ENCODE peak calls at places on chromosome 16, in four cellular contexts. One of them, this sample, is unnamed.

GRCh38 chr16:30985401-30986128 is 558 bp downstream of the HSD3B7 start:
- DNase-seq in ELR: peak; percentile 53
- DNase-seq in foreskin keratinocyte: no peak
- DNase-seq in AG09319: no peak
- DNase-seq in this sample: peak; percentile 60

GRCh38 chr16:81403601-81404391 is 40.8 kb upstream of the CMIP start:
- DNase-seq in ELR: peak; percentile 87
- DNase-seq in foreskin keratinocyte: peak; percentile 22
- DNase-seq in AG09319: no peak
- DNase-seq in this sample: peak; percentile 75

GRCh38 chr16:22624759-22625533 is 114.3 kb downstream of the NPIPB5 start:
- DNase-seq in ELR: no peak
- DNase-seq in foreskin keratinocyte: peak; percentile 75
- DNase-seq in AG09319: no peak
- DNase-seq in this sample: no peak

GRCh38 chr16:67883872-67884261 is 818 bp upstream of the NRN1L start:
- DNase-seq in ELR: peak; percentile 63
- DNase-seq in foreskin keratinocyte: no peak
- DNase-seq in AG09319: no peak
- DNase-seq in this sample: no peak

GRCh38 chr16:74451951-74452758 is 30.9 kb upstream of the CLEC18B start:
- DNase-seq in ELR: peak; percentile 20
- DNase-seq in foreskin keratinocyte: no peak
- DNase-seq in AG09319: no peak
- DNase-seq in this sample: no peak

GRCh38 chr16:67528870-67529638 is 425 bp downstream of the RIPOR1 start:
- DNase-seq in ELR: peak; percentile 70
- DNase-seq in foreskin keratinocyte: no peak
- DNase-seq in AG09319: no peak
- DNase-seq in this sample: peak; percentile 40

GRCh38 chr16:10981697-10982216 is 37.4 kb downstream of the CLEC16A start:
- DNase-seq in ELR: peak; percentile 36
- DNase-seq in foreskin keratinocyte: peak; percentile 49
- DNase-seq in AG09319: no peak
- DNase-seq in this sample: peak; percentile 54

GRCh38 chr16:47524007-47524405 is 62.9 kb downstream of the PHKB start:
- DNase-seq in ELR: no peak
- DNase-seq in foreskin keratinocyte: no peak
- DNase-seq in AG09319: no peak
- DNase-seq in this sample: no peak

GRCh38 chr16:53829186-53829747 is 125.3 kb downstream of the FTO start:
- DNase-seq in ELR: peak; percentile 73
- DNase-seq in foreskin keratinocyte: peak; percentile 23
- DNase-seq in AG09319: no peak
- DNase-seq in this sample: no peak

GRCh38 chr16:454397-454940 is 29.0 kb downstream of the RAB11FIP3 start:
- DNase-seq in ELR: no peak
- DNase-seq in foreskin keratinocyte: no peak
- DNase-seq in AG09319: no peak
- DNase-seq in this sample: no peak

GRCh38 chr16:88505405-88506082 is 52.5 kb downstream of the ZFPM1 start:
- DNase-seq in ELR: peak; percentile 39
- DNase-seq in foreskin keratinocyte: no peak
- DNase-seq in AG09319: no peak
- DNase-seq in this sample: no peak

GRCh38 chr16:84739349-84740124 is 39.7 kb downstream of the USP10 start:
- DNase-seq in ELR: peak; percentile 97
- DNase-seq in foreskin keratinocyte: no peak
- DNase-seq in AG09319: no peak
- DNase-seq in this sample: peak; percentile 43

GRCh38 chr16:74700206-74701040 is at the start of gene MLKL:
- DNase-seq in ELR: peak; percentile 73
- DNase-seq in foreskin keratinocyte: no peak
- DNase-seq in AG09319: no peak
- DNase-seq in this sample: peak; percentile 66

GRCh38 chr16:56257260-56257659 is 66.0 kb downstream of the GNAO1 start:
- DNase-seq in ELR: no peak
- DNase-seq in foreskin keratinocyte: no peak
- DNase-seq in AG09319: no peak
- DNase-seq in this sample: no peak

GRCh38 chr16:56931769-56932587 is at the start of gene HERPUD1:
- DNase-seq in ELR: peak; percentile 99
- DNase-seq in foreskin keratinocyte: peak; percentile 86
- DNase-seq in AG09319: peak; percentile 97
- DNase-seq in this sample: peak; percentile 98

GRCh38 chr16:78183886-78184553 is 84.6 kb downstream of the WWOX start:
- DNase-seq in ELR: no peak
- DNase-seq in foreskin keratinocyte: no peak
- DNase-seq in AG09319: no peak
- DNase-seq in this sample: no peak

GRCh38 chr16:75109732-75110243 is 6.8 kb downstream of the LDHD start:
- DNase-seq in ELR: no peak
- DNase-seq in foreskin keratinocyte: no peak
- DNase-seq in AG09319: no peak
- DNase-seq in this sample: no peak

GRCh38 chr16:89455178-89455577 is 35.2 kb downstream of the ANKRD11 start:
- DNase-seq in ELR: no peak
- DNase-seq in foreskin keratinocyte: no peak
- DNase-seq in AG09319: no peak
- DNase-seq in this sample: no peak

GRCh38 chr16:84663433-84664101 is 15.3 kb downstream of the KLHL36 start:
- DNase-seq in ELR: no peak
- DNase-seq in foreskin keratinocyte: no peak
- DNase-seq in AG09319: no peak
- DNase-seq in this sample: no peak

GRCh38 chr16:80914379-80915078 is 92.2 kb downstream of the CMC2 start:
- DNase-seq in ELR: no peak
- DNase-seq in foreskin keratinocyte: no peak
- DNase-seq in AG09319: no peak
- DNase-seq in this sample: no peak

This sample was measured in RKO.